ENCODE peak calls at places on chromosomes 12 and 14, in seven cellular contexts. One of them, this sample, is unnamed.

GRCh38 chr14:67680121-67680602 is 5.7 kb upstream of the VTI1B start:
- DNase-seq in fibroblast of the aortic adventitia: peak
- DNase-seq in GM12865: peak
- DNase-seq in transverse colon: no peak
- DNase-seq in fibroblast of mammary gland: peak
- DNase-seq in lower leg skin: no peak
- DNase-seq in left ventricle myocardium inferior: no peak
- DNase-seq in this sample: peak

GRCh38 chr14:32330356-32331226 is 1.5 kb downstream of the AKAP6 start:
- DNase-seq in fibroblast of the aortic adventitia: no peak
- DNase-seq in GM12865: no peak
- DNase-seq in transverse colon: peak
- DNase-seq in fibroblast of mammary gland: no peak
- DNase-seq in lower leg skin: no peak
- DNase-seq in left ventricle myocardium inferior: no peak
- DNase-seq in this sample: no peak

GRCh38 chr12:54394281-54394719 is 9.8 kb upstream of the ZNF385A start:
- DNase-seq in fibroblast of the aortic adventitia: peak
- DNase-seq in GM12865: peak
- DNase-seq in transverse colon: peak
- DNase-seq in fibroblast of mammary gland: peak
- DNase-seq in lower leg skin: no peak
- DNase-seq in left ventricle myocardium inferior: no peak
- DNase-seq in this sample: peak

GRCh38 chr12:21725731-21726130 is 48.8 kb downstream of the KCNJ8 start:
- DNase-seq in fibroblast of the aortic adventitia: peak
- DNase-seq in GM12865: no peak
- DNase-seq in transverse colon: no peak
- DNase-seq in fibroblast of mammary gland: no peak
- DNase-seq in lower leg skin: no peak
- DNase-seq in left ventricle myocardium inferior: no peak
- DNase-seq in this sample: no peak

GRCh38 chr12:16266085-16266484 is 11.4 kb downstream of the SLC15A5 start:
- DNase-seq in fibroblast of the aortic adventitia: no peak
- DNase-seq in GM12865: no peak
- DNase-seq in transverse colon: no peak
- DNase-seq in fibroblast of mammary gland: peak
- DNase-seq in lower leg skin: no peak
- DNase-seq in left ventricle myocardium inferior: no peak
- DNase-seq in this sample: no peak

GRCh38 chr12:12776261-12776660 is 9.2 kb upstream of the APOLD1 start:
- DNase-seq in fibroblast of the aortic adventitia: peak
- DNase-seq in GM12865: no peak
- DNase-seq in transverse colon: peak
- DNase-seq in fibroblast of mammary gland: no peak
- DNase-seq in lower leg skin: no peak
- DNase-seq in left ventricle myocardium inferior: no peak
- DNase-seq in this sample: no peak

GRCh38 chr14:100376751-100377171 is 53.6 kb downstream of the SLC25A47 start:
- DNase-seq in fibroblast of the aortic adventitia: peak
- DNase-seq in GM12865: no peak
- DNase-seq in transverse colon: no peak
- DNase-seq in fibroblast of mammary gland: peak
- DNase-seq in lower leg skin: no peak
- DNase-seq in left ventricle myocardium inferior: no peak
- DNase-seq in this sample: no peak

GRCh38 chr12:109157986-109158385 is 41.6 kb downstream of the ACACB start:
- DNase-seq in fibroblast of the aortic adventitia: peak
- DNase-seq in GM12865: no peak
- DNase-seq in transverse colon: no peak
- DNase-seq in fibroblast of mammary gland: no peak
- DNase-seq in lower leg skin: peak
- DNase-seq in left ventricle myocardium inferior: no peak
- DNase-seq in this sample: no peak

GRCh38 chr14:98819132-98819866 is 452.7 kb downstream of the BCL11B start:
- DNase-seq in fibroblast of the aortic adventitia: no peak
- DNase-seq in GM12865: no peak
- DNase-seq in transverse colon: no peak
- DNase-seq in fibroblast of mammary gland: no peak
- DNase-seq in lower leg skin: no peak
- DNase-seq in left ventricle myocardium inferior: no peak
- DNase-seq in this sample: no peak

GRCh38 chr14:98819867-98820206 is 452.2 kb downstream of the BCL11B start:
- DNase-seq in fibroblast of the aortic adventitia: no peak
- DNase-seq in GM12865: no peak
- DNase-seq in transverse colon: no peak
- DNase-seq in fibroblast of mammary gland: no peak
- DNase-seq in lower leg skin: no peak
- DNase-seq in left ventricle myocardium inferior: no peak
- DNase-seq in this sample: no peak

GRCh38 chr14:98826618-98827017 is 445.4 kb downstream of the BCL11B start:
- DNase-seq in fibroblast of the aortic adventitia: no peak
- DNase-seq in GM12865: no peak
- DNase-seq in transverse colon: no peak
- DNase-seq in fibroblast of mammary gland: no peak
- DNase-seq in lower leg skin: no peak
- DNase-seq in left ventricle myocardium inferior: no peak
- DNase-seq in this sample: no peak

DNA sequence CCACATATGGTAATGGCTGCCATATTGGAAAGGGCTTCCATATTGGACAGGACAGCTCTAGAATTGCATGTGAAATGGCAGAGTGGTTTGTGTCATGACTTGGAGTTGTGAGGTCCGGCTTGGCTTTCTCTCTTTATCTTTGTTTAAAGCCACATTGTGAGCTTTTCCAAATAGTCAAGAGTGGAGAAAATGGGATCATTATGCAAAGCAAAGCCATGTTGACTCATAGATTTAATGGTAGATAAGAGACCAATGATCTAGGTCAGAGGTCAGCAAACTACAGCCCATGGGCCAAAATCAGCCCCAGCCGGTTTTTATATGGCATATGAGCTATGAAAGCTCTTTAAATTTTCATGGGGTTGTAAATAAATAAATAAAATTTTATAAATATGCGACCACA is 449.1 kb downstream of the BCL11B start:
- DNase-seq in fibroblast of the aortic adventitia: no peak
- DNase-seq in GM12865: no peak
- DNase-seq in transverse colon: no peak
- DNase-seq in fibroblast of mammary gland: no peak
- DNase-seq in lower leg skin: no peak
- DNase-seq in left ventricle myocardium inferior: no peak
- DNase-seq in this sample: no peak
- TF ChIP-seq CTCF in fibroblast of the aortic adventitia: no peak
- TF ChIP-seq CTCF in GM12865: no peak
- TF ChIP-seq CTCF in transverse colon: no peak
- TF ChIP-seq CTCF in fibroblast of mammary gland: no peak
- TF ChIP-seq CTCF in lower leg skin: no peak
- TF ChIP-seq CTCF in left ventricle myocardium inferior: no peak
- TF ChIP-seq CTCF in this sample: no peak

GRCh38 chr14:102819176-102819628 is 42.0 kb downstream of the TRAF3 start:
- DNase-seq in fibroblast of the aortic adventitia: no peak
- DNase-seq in GM12865: peak
- DNase-seq in transverse colon: peak
- DNase-seq in fibroblast of mammary gland: no peak
- DNase-seq in lower leg skin: peak
- DNase-seq in left ventricle myocardium inferior: no peak
- DNase-seq in this sample: no peak
- H3K4me3 ChIP-seq in fibroblast of the aortic adventitia: no peak
- H3K4me3 ChIP-seq in GM12865: peak
- H3K4me3 ChIP-seq in transverse colon: no peak
- H3K4me3 ChIP-seq in fibroblast of mammary gland: no peak
- H3K4me3 ChIP-seq in lower leg skin: no peak
- H3K4me3 ChIP-seq in left ventricle myocardium inferior: no peak
- H3K4me3 ChIP-seq in this sample: no peak

GRCh38 chr12:119676022-119676421 is 8.1 kb downstream of the PRKAB1 start:
- DNase-seq in fibroblast of the aortic adventitia: no peak
- DNase-seq in GM12865: no peak
- DNase-seq in transverse colon: no peak
- DNase-seq in fibroblast of mammary gland: no peak
- DNase-seq in lower leg skin: no peak
- DNase-seq in left ventricle myocardium inferior: no peak
- DNase-seq in this sample: no peak

GRCh38 chr12:119674560-119674959 is 6.6 kb downstream of the PRKAB1 start:
- DNase-seq in fibroblast of the aortic adventitia: no peak
- DNase-seq in GM12865: no peak
- DNase-seq in transverse colon: no peak
- DNase-seq in fibroblast of mammary gland: no peak
- DNase-seq in lower leg skin: no peak
- DNase-seq in left ventricle myocardium inferior: no peak
- DNase-seq in this sample: no peak

GRCh38 chr12:119678459-119678858 is 10.5 kb downstream of the PRKAB1 start:
- DNase-seq in fibroblast of the aortic adventitia: no peak
- DNase-seq in GM12865: no peak
- DNase-seq in transverse colon: no peak
- DNase-seq in fibroblast of mammary gland: no peak
- DNase-seq in lower leg skin: no peak
- DNase-seq in left ventricle myocardium inferior: no peak
- DNase-seq in this sample: no peak

GRCh38 chr12:119679081-119679480 is 11.1 kb downstream of the PRKAB1 start:
- DNase-seq in fibroblast of the aortic adventitia: no peak
- DNase-seq in GM12865: no peak
- DNase-seq in transverse colon: no peak
- DNase-seq in fibroblast of mammary gland: no peak
- DNase-seq in lower leg skin: no peak
- DNase-seq in left ventricle myocardium inferior: no peak
- DNase-seq in this sample: peak

DNA sequence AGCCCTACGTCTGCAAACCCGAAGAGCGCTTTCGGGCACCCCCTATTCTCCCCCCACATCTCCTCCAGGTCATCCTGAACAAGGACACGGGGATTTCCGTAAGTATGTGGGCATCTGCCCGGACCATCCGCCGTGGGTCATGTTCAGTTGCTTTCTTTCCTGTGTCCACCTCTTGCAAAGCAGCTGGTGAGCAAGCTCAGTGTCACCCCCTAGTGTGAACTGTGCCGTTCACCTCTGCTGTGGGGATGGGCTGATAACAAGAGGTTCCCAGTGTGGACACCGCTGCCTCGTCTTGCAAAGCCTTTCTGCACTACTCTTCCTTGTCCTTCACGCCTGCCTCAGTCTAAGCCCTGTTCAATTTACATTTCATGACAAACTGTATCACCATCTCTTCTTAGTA is 8.6 kb downstream of the PRKAB1 start:
- DNase-seq in fibroblast of the aortic adventitia: no peak
- DNase-seq in GM12865: no peak
- DNase-seq in transverse colon: no peak
- DNase-seq in fibroblast of mammary gland: no peak
- DNase-seq in lower leg skin: no peak
- DNase-seq in left ventricle myocardium inferior: no peak
- DNase-seq in this sample: no peak
- TF ChIP-seq CTCF in fibroblast of the aortic adventitia: no peak
- TF ChIP-seq CTCF in GM12865: no peak
- TF ChIP-seq CTCF in transverse colon: no peak
- TF ChIP-seq CTCF in fibroblast of mammary gland: no peak
- TF ChIP-seq CTCF in lower leg skin: no peak
- TF ChIP-seq CTCF in left ventricle myocardium inferior: no peak
- TF ChIP-seq CTCF in this sample: no peak

DNA sequence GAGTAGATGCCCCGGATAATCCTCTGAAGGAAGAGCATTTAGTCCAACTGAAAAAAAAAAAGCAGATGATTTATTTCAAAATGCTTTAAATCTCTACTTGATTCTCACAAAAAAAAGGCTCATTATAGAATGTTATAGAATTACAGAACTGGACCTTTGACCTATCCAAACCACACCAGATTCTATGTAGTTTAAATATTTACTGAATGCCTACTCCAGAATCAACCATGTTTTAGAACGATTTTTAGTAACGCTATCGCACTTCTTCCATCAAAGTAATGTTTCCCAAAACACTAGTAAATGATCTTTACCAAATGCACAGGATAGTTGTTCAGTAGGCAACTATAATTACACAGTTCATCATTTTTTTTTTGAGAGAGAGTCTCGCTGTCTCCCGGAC is 2.6 kb downstream of the RPS29 start:
- DNase-seq in fibroblast of the aortic adventitia: no peak
- DNase-seq in GM12865: no peak
- DNase-seq in transverse colon: no peak
- DNase-seq in fibroblast of mammary gland: no peak
- DNase-seq in lower leg skin: no peak
- DNase-seq in left ventricle myocardium inferior: no peak
- DNase-seq in this sample: no peak
- H3K4me3 ChIP-seq in fibroblast of the aortic adventitia: no peak
- H3K4me3 ChIP-seq in GM12865: peak
- H3K4me3 ChIP-seq in transverse colon: no peak
- H3K4me3 ChIP-seq in fibroblast of mammary gland: peak
- H3K4me3 ChIP-seq in lower leg skin: no peak
- H3K4me3 ChIP-seq in left ventricle myocardium inferior: peak
- H3K4me3 ChIP-seq in this sample: no peak

GRCh38 chr14:23006544-23007419 is 3.2 kb downstream of the C14orf93 start:
- DNase-seq in fibroblast of the aortic adventitia: peak
- DNase-seq in GM12865: peak
- DNase-seq in transverse colon: peak
- DNase-seq in fibroblast of mammary gland: peak
- DNase-seq in lower leg skin: peak
- DNase-seq in left ventricle myocardium inferior: peak
- DNase-seq in this sample: peak
- TF ChIP-seq CTCF in fibroblast of the aortic adventitia: peak
- TF ChIP-seq CTCF in GM12865: peak
- TF ChIP-seq CTCF in transverse colon: no peak
- TF ChIP-seq CTCF in fibroblast of mammary gland: peak
- TF ChIP-seq CTCF in lower leg skin: no peak
- TF ChIP-seq CTCF in left ventricle myocardium inferior: peak
- TF ChIP-seq CTCF in this sample: peak

DNA sequence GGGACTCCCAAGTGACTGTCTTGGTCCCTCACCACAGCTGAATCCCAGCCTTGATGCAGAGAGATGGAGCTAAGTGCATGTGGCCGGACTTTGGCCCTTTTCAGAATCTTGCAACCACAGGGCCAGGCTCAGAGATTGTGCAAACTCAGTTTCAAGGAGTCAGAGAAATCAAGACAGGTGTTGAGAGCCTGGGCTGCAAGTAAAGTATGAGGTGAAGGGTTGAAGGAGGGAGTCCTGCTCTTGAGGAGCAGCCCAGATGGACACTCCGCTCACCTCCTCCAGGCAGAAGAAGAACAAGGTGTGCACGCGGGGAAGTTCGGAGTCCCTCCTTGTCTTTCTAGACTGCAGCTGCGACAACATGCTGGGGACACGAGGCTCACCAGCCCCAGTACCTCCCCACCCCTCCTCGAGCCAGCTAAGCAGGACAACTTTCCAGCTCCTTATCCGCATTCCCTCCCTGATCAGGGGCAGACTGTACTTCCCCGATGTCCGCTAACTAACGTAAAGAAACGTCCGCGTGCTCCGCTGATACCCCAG is 6.4 kb upstream of the BMP4 start:
- DNase-seq in fibroblast of the aortic adventitia: no peak
- DNase-seq in GM12865: no peak
- DNase-seq in transverse colon: no peak
- DNase-seq in fibroblast of mammary gland: no peak
- DNase-seq in lower leg skin: no peak
- DNase-seq in left ventricle myocardium inferior: no peak
- DNase-seq in this sample: no peak
- H3K4me3 ChIP-seq in fibroblast of the aortic adventitia: peak
- H3K4me3 ChIP-seq in GM12865: no peak
- H3K4me3 ChIP-seq in transverse colon: no peak
- H3K4me3 ChIP-seq in fibroblast of mammary gland: no peak
- H3K4me3 ChIP-seq in lower leg skin: no peak
- H3K4me3 ChIP-seq in left ventricle myocardium inferior: peak
- H3K4me3 ChIP-seq in this sample: peak

This sample was measured in astrocyte of the spinal cord.